ENCODE peak calls at places on chromosomes 5 and 9, in seven cellular contexts. One of them, this sample, is unnamed.

GRCh38 chr9:115691097-115691496 is 462.5 kb upstream of the PAPPA start:
- DNase-seq in vagina: no peak
- DNase-seq in GM12865: no peak
- DNase-seq in transverse colon: no peak
- DNase-seq in AG09309: peak
- DNase-seq in A549: peak
- DNase-seq in fibroblast of mammary gland: peak
- DNase-seq in this sample: peak

GRCh38 chr5:13510616-13511015 is 433.9 kb downstream of the DNAH5 start:
- DNase-seq in transverse colon: no peak
- DNase-seq in fibroblast of mammary gland: no peak
- DNase-seq in GM12865: no peak
- DNase-seq in AG09309: no peak
- DNase-seq in A549: no peak
- DNase-seq in vagina: no peak
- DNase-seq in this sample: peak

GRCh38 chr9:82488319-82488701 is 499.7 kb downstream of the SPATA31D1 start:
- DNase-seq in fibroblast of mammary gland: no peak
- DNase-seq in AG09309: no peak
- DNase-seq in GM12865: no peak
- DNase-seq in transverse colon: no peak
- DNase-seq in vagina: no peak
- DNase-seq in A549: no peak
- DNase-seq in this sample: no peak

GRCh38 chr5:158265931-158266710 is 407.2 kb upstream of the CLINT1 start:
- DNase-seq in fibroblast of mammary gland: no peak
- DNase-seq in A549: no peak
- DNase-seq in AG09309: no peak
- DNase-seq in transverse colon: no peak
- DNase-seq in GM12865: no peak
- DNase-seq in vagina: no peak
- DNase-seq in this sample: no peak

GRCh38 chr9:72444436-72444835 is 77.0 kb upstream of the TMC1 start:
- DNase-seq in vagina: no peak
- DNase-seq in A549: no peak
- DNase-seq in fibroblast of mammary gland: no peak
- DNase-seq in GM12865: peak
- DNase-seq in transverse colon: no peak
- DNase-seq in AG09309: no peak
- DNase-seq in this sample: no peak

GRCh38 chr5:141934099-141934844 is 10.6 kb downstream of the DELE1 start:
- DNase-seq in A549: no peak
- DNase-seq in vagina: no peak
- DNase-seq in AG09309: no peak
- DNase-seq in GM12865: no peak
- DNase-seq in fibroblast of mammary gland: no peak
- DNase-seq in transverse colon: peak
- DNase-seq in this sample: no peak

GRCh38 chr9:136255896-136256890 is 10.6 kb upstream of the QSOX2 start:
- DNase-seq in vagina: no peak
- DNase-seq in transverse colon: no peak
- DNase-seq in GM12865: no peak
- DNase-seq in AG09309: no peak
- DNase-seq in fibroblast of mammary gland: no peak
- DNase-seq in A549: peak
- DNase-seq in this sample: no peak

GRCh38 chr5:62030326-62030725 is 275.7 kb upstream of the KIF2A start:
- DNase-seq in fibroblast of mammary gland: no peak
- DNase-seq in vagina: no peak
- DNase-seq in GM12865: no peak
- DNase-seq in transverse colon: no peak
- DNase-seq in A549: no peak
- DNase-seq in AG09309: no peak
- DNase-seq in this sample: no peak

GRCh38 chr5:88727705-88728313 is 155.2 kb downstream of the MEF2C start:
- DNase-seq in vagina: no peak
- DNase-seq in transverse colon: no peak
- DNase-seq in fibroblast of mammary gland: peak
- DNase-seq in A549: peak
- DNase-seq in AG09309: no peak
- DNase-seq in GM12865: peak
- DNase-seq in this sample: no peak

GRCh38 chr5:124527220-124527991 is 219.0 kb downstream of the ZNF608 start:
- DNase-seq in A549: no peak
- DNase-seq in AG09309: no peak
- DNase-seq in fibroblast of mammary gland: peak
- DNase-seq in GM12865: peak
- DNase-seq in transverse colon: peak
- DNase-seq in vagina: no peak
- DNase-seq in this sample: no peak

GRCh38 chr9:128419061-128419925 is 1.4 kb upstream of the CERCAM start:
- DNase-seq in A549: no peak
- DNase-seq in GM12865: no peak
- DNase-seq in transverse colon: no peak
- DNase-seq in vagina: no peak
- DNase-seq in AG09309: no peak
- DNase-seq in fibroblast of mammary gland: peak
- DNase-seq in this sample: peak

GRCh38 chr9:93235278-93235960 is 51.5 kb downstream of the WNK2 start:
- DNase-seq in vagina: no peak
- DNase-seq in fibroblast of mammary gland: no peak
- DNase-seq in transverse colon: no peak
- DNase-seq in A549: no peak
- DNase-seq in GM12865: no peak
- DNase-seq in AG09309: no peak
- DNase-seq in this sample: peak

GRCh38 chr9:38183994-38184568 is 115.1 kb upstream of the SHB start:
- DNase-seq in fibroblast of mammary gland: peak
- DNase-seq in transverse colon: no peak
- DNase-seq in A549: no peak
- DNase-seq in vagina: no peak
- DNase-seq in AG09309: no peak
- DNase-seq in GM12865: no peak
- DNase-seq in this sample: no peak

GRCh38 chr9:108468364-108468763 is 387.4 kb downstream of the ACTL7B start:
- DNase-seq in fibroblast of mammary gland: peak
- DNase-seq in A549: peak
- DNase-seq in GM12865: peak
- DNase-seq in transverse colon: peak
- DNase-seq in vagina: no peak
- DNase-seq in AG09309: no peak
- DNase-seq in this sample: no peak

GRCh38 chr9:79131375-79131774 is 440.4 kb upstream of the TLE4 start:
- DNase-seq in fibroblast of mammary gland: no peak
- DNase-seq in vagina: no peak
- DNase-seq in transverse colon: no peak
- DNase-seq in A549: no peak
- DNase-seq in GM12865: no peak
- DNase-seq in AG09309: no peak
- DNase-seq in this sample: no peak

GRCh38 chr5:56460681-56461191 is 227.6 kb upstream of the ANKRD55 start:
- DNase-seq in vagina: no peak
- DNase-seq in fibroblast of mammary gland: no peak
- DNase-seq in GM12865: no peak
- DNase-seq in AG09309: no peak
- DNase-seq in A549: no peak
- DNase-seq in transverse colon: no peak
- DNase-seq in this sample: no peak

GRCh38 chr9:113516840-113517577 is 53.5 kb downstream of the RGS3 start:
- DNase-seq in fibroblast of mammary gland: no peak
- DNase-seq in transverse colon: peak
- DNase-seq in vagina: no peak
- DNase-seq in A549: no peak
- DNase-seq in GM12865: peak
- DNase-seq in AG09309: no peak
- DNase-seq in this sample: no peak

GRCh38 chr9:128995791-128996190 is 32.3 kb downstream of the SH3GLB2 start:
- DNase-seq in fibroblast of mammary gland: no peak
- DNase-seq in vagina: no peak
- DNase-seq in GM12865: no peak
- DNase-seq in A549: no peak
- DNase-seq in AG09309: no peak
- DNase-seq in transverse colon: no peak
- DNase-seq in this sample: no peak

GRCh38 chr5:110625376-110625999 is 101.0 kb downstream of the TMEM232 start:
- DNase-seq in vagina: no peak
- DNase-seq in AG09309: peak
- DNase-seq in transverse colon: no peak
- DNase-seq in fibroblast of mammary gland: peak
- DNase-seq in A549: peak
- DNase-seq in GM12865: peak
- DNase-seq in this sample: peak

GRCh38 chr9:134571326-134571871 is 70.2 kb upstream of the COL5A1 start:
- DNase-seq in AG09309: no peak
- DNase-seq in A549: no peak
- DNase-seq in GM12865: no peak
- DNase-seq in vagina: peak
- DNase-seq in transverse colon: no peak
- DNase-seq in fibroblast of mammary gland: no peak
- DNase-seq in this sample: no peak

GRCh38 chr9:8261737-8262136 is 462.2 kb upstream of the DMAC1 start:
- DNase-seq in vagina: no peak
- DNase-seq in A549: no peak
- DNase-seq in AG09309: no peak
- DNase-seq in transverse colon: no peak
- DNase-seq in fibroblast of mammary gland: no peak
- DNase-seq in GM12865: no peak
- DNase-seq in this sample: no peak

DNA sequence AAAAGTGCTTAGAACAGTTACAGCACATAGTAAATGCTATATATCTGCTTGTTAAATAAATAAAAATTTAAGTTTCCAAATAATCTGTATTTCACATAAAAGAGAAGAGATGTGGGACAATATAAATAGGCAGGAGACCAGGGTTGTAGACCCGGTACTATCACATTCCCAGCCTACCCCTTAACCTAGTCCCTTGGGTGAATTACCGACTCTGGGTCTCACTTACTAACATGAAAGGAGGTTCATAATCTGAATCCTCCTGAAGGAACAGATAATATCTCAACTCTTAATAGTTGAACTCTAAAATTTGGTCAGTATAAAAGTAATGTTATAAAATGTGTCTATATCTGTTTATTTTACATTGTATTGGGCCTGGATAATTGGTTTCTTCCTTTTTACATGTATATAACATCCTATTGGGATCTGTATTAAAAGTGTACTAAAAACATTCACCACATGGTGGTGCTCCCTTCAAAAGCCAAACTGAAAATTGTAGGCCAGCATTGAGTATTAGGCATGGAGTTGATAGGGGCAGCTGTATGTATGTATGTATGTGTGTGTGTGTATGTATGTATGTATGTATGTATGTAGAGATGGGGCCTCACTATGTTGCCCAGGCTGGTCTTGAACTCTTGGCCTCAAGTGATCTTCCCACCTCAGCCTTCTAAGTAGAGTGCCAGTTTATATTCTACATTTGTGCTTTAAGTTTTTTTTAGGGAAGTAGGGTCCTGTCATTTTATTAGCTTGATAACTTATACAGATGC is 64.2 kb upstream of the ABL1 start:
- DNase-seq in fibroblast of mammary gland: peak
- DNase-seq in AG09309: peak
- DNase-seq in A549: peak
- DNase-seq in vagina: no peak
- DNase-seq in GM12865: peak
- DNase-seq in transverse colon: no peak
- DNase-seq in this sample: no peak
- TF ChIP-seq CTCF in fibroblast of mammary gland: peak
- TF ChIP-seq CTCF in AG09309: peak
- TF ChIP-seq CTCF in A549: peak
- TF ChIP-seq CTCF in vagina: peak
- TF ChIP-seq CTCF in GM12865: peak
- TF ChIP-seq CTCF in transverse colon: peak
- TF ChIP-seq CTCF in this sample: peak

DNA sequence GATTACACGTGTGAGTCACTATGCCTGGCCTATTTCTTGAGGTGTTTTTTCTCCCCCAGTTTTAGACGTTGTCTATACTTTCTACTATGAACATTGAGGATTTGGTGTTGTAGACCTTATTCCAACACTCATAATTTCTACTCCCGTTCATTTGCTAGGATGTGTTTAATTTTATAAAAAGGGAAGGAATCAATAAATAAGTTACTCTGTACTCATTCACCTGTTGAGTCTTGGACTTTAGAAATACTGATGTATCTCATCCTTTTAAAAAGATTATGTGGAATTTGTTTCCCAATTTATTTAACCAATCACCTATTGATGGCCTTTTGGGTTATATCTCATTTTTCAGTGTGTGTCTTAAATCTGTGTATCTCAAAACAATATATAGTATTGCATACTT is 3.2 kb downstream of the CDK7 start:
- DNase-seq in GM12865: no peak
- DNase-seq in A549: no peak
- DNase-seq in transverse colon: no peak
- DNase-seq in vagina: no peak
- DNase-seq in AG09309: no peak
- DNase-seq in fibroblast of mammary gland: no peak
- DNase-seq in this sample: no peak
- H3K4me3 ChIP-seq in GM12865: no peak
- H3K4me3 ChIP-seq in A549: no peak
- H3K4me3 ChIP-seq in transverse colon: no peak
- H3K4me3 ChIP-seq in vagina: no peak
- H3K4me3 ChIP-seq in AG09309: no peak
- H3K4me3 ChIP-seq in fibroblast of mammary gland: no peak
- H3K4me3 ChIP-seq in this sample: no peak

GRCh38 chr9:10366171-10366779 is 246.5 kb downstream of the PTPRD start:
- DNase-seq in fibroblast of mammary gland: peak
- DNase-seq in GM12865: peak
- DNase-seq in vagina: no peak
- DNase-seq in AG09309: no peak
- DNase-seq in A549: peak
- DNase-seq in transverse colon: no peak
- DNase-seq in this sample: peak
- TF ChIP-seq CTCF in fibroblast of mammary gland: peak
- TF ChIP-seq CTCF in GM12865: peak
- TF ChIP-seq CTCF in vagina: no peak
- TF ChIP-seq CTCF in AG09309: no peak
- TF ChIP-seq CTCF in A549: peak
- TF ChIP-seq CTCF in transverse colon: peak
- TF ChIP-seq CTCF in this sample: peak

DNA sequence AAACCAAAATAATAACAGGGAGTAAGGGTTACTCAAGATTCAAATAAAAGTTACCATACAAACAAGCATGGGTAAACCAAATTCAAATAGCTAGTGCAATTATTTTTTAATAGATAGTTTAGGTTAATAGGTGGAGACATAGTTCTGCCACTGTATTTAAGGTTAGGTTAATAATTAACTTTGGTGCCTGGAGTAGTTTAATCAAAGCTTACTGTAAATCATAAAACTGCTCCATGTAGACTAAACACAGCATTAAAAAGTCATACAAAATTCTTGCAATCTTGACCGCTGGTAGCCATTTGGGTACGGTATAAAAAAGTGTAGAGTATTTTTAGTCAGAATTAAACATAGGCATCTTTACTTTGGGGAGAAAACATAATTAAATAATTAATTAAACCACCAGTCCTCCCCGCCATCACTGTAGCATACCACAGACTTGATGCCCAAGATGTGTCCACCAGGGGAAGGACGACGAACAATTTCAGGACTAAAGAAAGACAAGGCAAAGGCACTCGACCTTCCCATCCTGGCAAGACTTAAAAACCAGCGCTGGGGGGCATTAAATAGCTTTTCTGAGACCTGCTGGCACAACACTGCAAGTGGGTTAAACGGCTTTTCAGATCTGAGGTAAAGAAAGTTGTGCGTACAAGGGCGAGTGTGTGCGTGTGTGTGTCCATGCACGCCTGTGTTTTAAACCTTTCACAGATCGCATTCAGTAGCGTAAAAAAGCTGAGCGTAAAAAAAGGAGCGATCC is 2.9 kb downstream of the SEMA6A start:
- DNase-seq in vagina: no peak
- DNase-seq in GM12865: no peak
- DNase-seq in fibroblast of mammary gland: no peak
- DNase-seq in transverse colon: no peak
- DNase-seq in A549: peak
- DNase-seq in AG09309: no peak
- DNase-seq in this sample: no peak
- H3K4me3 ChIP-seq in vagina: peak
- H3K4me3 ChIP-seq in GM12865: peak
- H3K4me3 ChIP-seq in fibroblast of mammary gland: no peak
- H3K4me3 ChIP-seq in transverse colon: peak
- H3K4me3 ChIP-seq in A549: no peak
- H3K4me3 ChIP-seq in AG09309: no peak
- H3K4me3 ChIP-seq in this sample: peak